ENCODE peak calls at places on chromosomes 13 and 19, in six cellular contexts. U is tibial nerve, G is HCT116, Y is epithelial cell of proximal tubule, W is nephron progenitor cell, B is cardiac muscle cell. O is an unnamed sample.

GRCh38 chr13:114096031-114096485 is 36.4 kb downstream of the RASA3 start:
- DNase-seq in B (no peak), U (no peak), Y (no peak), G (no peak), W (no peak), O (no peak)

GRCh38 chr13:112079696-112080095 is 12.7 kb downstream of the SOX1 start:
- DNase-seq in B (no peak), Y (no peak), U (no peak), G (no peak), W (no peak), O (no peak)

GRCh38 chr13:46962286-46962941 is 65.6 kb upstream of the HTR2A start:
- DNase-seq in U (no peak), W (no peak), G (no peak), Y (no peak), B (peak), O (no peak)

GRCh38 chr19:40489882-40490230 is 23.1 kb downstream of the SPTBN4 start:
- DNase-seq in W (no peak), Y (no peak), U (no peak), G (no peak), B (no peak), O (no peak)

GRCh38 chr19:1774999-1775772 is 21.9 kb downstream of the ONECUT3 start:
- DNase-seq in Y (no peak), W (no peak), U (no peak), G (no peak), B (no peak), O (peak)

GRCh38 chr19:43624933-43625332 is 5.5 kb upstream of the ZNF428 start:
- DNase-seq in B (peak), W (peak), Y (no peak), G (peak), U (peak), O (peak)

GRCh38 chr19:42323852-42324654 is 1.4 kb upstream of the MEGF8 start:
- DNase-seq in W (peak), U (no peak), G (no peak), Y (no peak), B (no peak), O (peak)

GRCh38 chr13:24668955-24669354 is 11.3 kb upstream of the ATP12A start:
- DNase-seq in G (no peak), U (no peak), W (no peak), B (no peak), Y (no peak), O (no peak)

GRCh38 chr19:3440082-3440481 is 40.2 kb downstream of the SMIM24 start:
- DNase-seq in B (no peak), Y (no peak), W (no peak), U (peak), G (no peak), O (peak)

GRCh38 chr19:27906081-27906480 is 1306.9 kb downstream of the UQCRFS1 start:
- DNase-seq in B (no peak), W (no peak), G (no peak), Y (no peak), U (no peak), O (no peak)

GRCh38 chr19:2837430-2837829 is 3.8 kb upstream of the ZNF555 start:
- DNase-seq in Y (no peak), G (no peak), W (no peak), B (no peak), U (no peak), O (no peak)

GRCh38 chr13:73618275-73618865 is 515.8 kb downstream of the KLF12 start:
- DNase-seq in U (no peak), B (no peak), W (peak), G (no peak), Y (peak), O (no peak)

GRCh38 chr19:46928951-46929350 is 68.2 kb downstream of the ARHGAP35 start:
- DNase-seq in B (no peak), U (no peak), G (no peak), Y (no peak), W (no peak), O (no peak)

GRCh38 chr13:108178105-108178504 is 37.2 kb downstream of the LIG4 start:
- DNase-seq in G (no peak), Y (no peak), W (no peak), B (no peak), U (no peak), O (no peak)

GRCh38 chr13:106416645-106417044 is 118.8 kb downstream of the EFNB2 start:
- DNase-seq in W (no peak), Y (no peak), G (no peak), B (no peak), U (no peak), O (no peak)

GRCh38 chr13:85406269-85406975 is 392.8 kb downstream of the SLITRK6 start:
- DNase-seq in Y (no peak), W (no peak), U (no peak), G (no peak), B (no peak), O (no peak)

GRCh38 chr13:50509167-50509566 is 334.3 kb downstream of the DLEU7 start:
- DNase-seq in U (no peak), G (no peak), Y (no peak), B (no peak), W (no peak), O (no peak)

GRCh38 chr19:34500656-34501120 is 19.1 kb downstream of the WTIP start:
- DNase-seq in G (no peak), U (no peak), B (no peak), Y (no peak), W (no peak), O (no peak)

GRCh38 chr13:23855360-23855759 is 33.8 kb downstream of the MIPEP start:
- DNase-seq in Y (no peak), G (no peak), U (no peak), W (no peak), B (no peak), O (no peak)

GRCh38 chr13:39038569-39038898 is 278 bp downstream of the NHLRC3 start:
- DNase-seq in B (no peak), Y (no peak), U (no peak), G (no peak), W (no peak), O (peak)

GRCh38 chr13:72565893-72566292 is 161.5 kb downstream of the MZT1 start:
- DNase-seq in Y (no peak), W (peak), G (peak), B (peak), U (no peak), O (no peak)

GRCh38 chr13:53781941-53782340 is 753.3 kb downstream of the OLFM4 start:
- DNase-seq in B (peak), G (no peak), W (peak), U (no peak), Y (no peak), O (no peak)

GRCh38 chr19:850979-851335 is 1.1 kb upstream of the ELANE start:
- DNase-seq in U (no peak), Y (no peak), W (no peak), B (no peak), G (no peak), O (no peak)

GRCh38 chr19:10473192-10473591 is 30.0 kb downstream of the KEAP1 start:
- DNase-seq in Y (no peak), U (no peak), B (no peak), G (no peak), W (no peak), O (no peak)

GRCh38 chr13:46778879-46779278 is 18.1 kb downstream of the ESD start:
- DNase-seq in B (no peak), G (no peak), Y (no peak), W (no peak), U (no peak), O (no peak)

GRCh38 chr13:113117335-113117872 is 5.2 kb upstream of the F10 start:
- DNase-seq in B (no peak), Y (no peak), U (no peak), W (peak), G (no peak), O (no peak)

GRCh38 chr13:33798023-33798422 is 19.9 kb upstream of the RFC3 start:
- DNase-seq in B (no peak), U (no peak), G (no peak), W (no peak), Y (no peak), O (no peak)

GRCh38 chr19:15292140-15292539 is 40.2 kb downstream of the BRD4 start:
- DNase-seq in G (no peak), W (no peak), U (no peak), Y (no peak), B (no peak), O (no peak)

GRCh38 chr19:13163609-13164364 is 13.6 kb downstream of the IER2 start:
- DNase-seq in W (peak), Y (no peak), G (no peak), U (peak), B (peak), O (peak)

GRCh38 chr19:13160557-13160956 is 10.3 kb downstream of the IER2 start:
- DNase-seq in W (no peak), Y (no peak), G (no peak), B (no peak), U (no peak), O (no peak)

GRCh38 chr19:13165091-13165997 is 15.1 kb downstream of the IER2 start:
- DNase-seq in Y (no peak), U (no peak), W (no peak), B (no peak), G (no peak), O (no peak)

GRCh38 chr19:13164370-13165090 is 14.3 kb downstream of the IER2 start:
- DNase-seq in G (no peak), W (peak), Y (no peak), B (peak), U (no peak), O (peak)

GRCh38 chr19:13162749-13163608 is 12.8 kb downstream of the IER2 start:
- DNase-seq in Y (no peak), G (peak), B (peak), W (peak), U (peak), O (peak)
- TF ChIP-seq CTCF in Y (no peak), G (no peak), B (no peak), W (no peak), U (no peak), O (no peak)

GRCh38 chr13:99421758-99422555 is 79.3 kb upstream of the TM9SF2 start:
- DNase-seq in G (no peak), Y (no peak), U (no peak), B (no peak), W (no peak), O (peak)

GRCh38 chr13:99422556-99423220 is 78.6 kb upstream of the TM9SF2 start:
- DNase-seq in Y (no peak), G (no peak), W (no peak), B (no peak), U (no peak), O (no peak)

GRCh38 chr13:99425485-99426341 is 75.6 kb upstream of the TM9SF2 start:
- DNase-seq in Y (no peak), B (peak), G (no peak), U (no peak), W (no peak), O (peak)

GRCh38 chr13:99429670-99430069 is 71.6 kb upstream of the TM9SF2 start:
- DNase-seq in U (no peak), G (no peak), Y (no peak), B (no peak), W (no peak), O (no peak)

DNA sequence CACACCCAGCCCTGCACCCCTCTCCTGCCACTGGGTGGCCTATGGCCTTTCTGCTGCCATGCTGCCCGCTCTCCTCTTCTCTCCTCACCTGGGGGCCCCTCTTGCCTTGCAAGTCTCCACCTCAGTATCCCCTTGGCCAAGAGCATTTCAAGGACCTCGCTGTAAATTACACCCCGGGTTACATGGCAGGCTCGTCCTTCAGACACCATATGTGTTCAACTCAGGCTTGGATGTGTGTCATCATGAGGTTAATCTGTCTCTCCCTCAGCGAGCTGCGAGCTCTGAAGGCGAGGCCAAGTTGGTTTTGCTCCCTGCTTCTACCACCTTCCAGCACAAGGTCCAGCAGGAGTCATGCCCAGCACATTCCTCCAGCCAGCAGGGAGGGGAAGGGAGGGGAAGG is 74.8 kb upstream of the TM9SF2 start:
- DNase-seq in W (no peak), U (no peak), B (no peak), Y (no peak), G (no peak), O (peak)
- TF ChIP-seq CTCF in W (no peak), U (no peak), B (no peak), Y (no peak), G (no peak), O (no peak)

GRCh38 chr13:52004508-52005183 is 6.6 kb downstream of the ATP7B start:
- DNase-seq in B (no peak), U (no peak), G (no peak), W (no peak), Y (no peak), O (no peak)
- TF ChIP-seq CTCF in B (no peak), U (no peak), G (no peak), W (no peak), Y (peak), O (no peak)

DNA sequence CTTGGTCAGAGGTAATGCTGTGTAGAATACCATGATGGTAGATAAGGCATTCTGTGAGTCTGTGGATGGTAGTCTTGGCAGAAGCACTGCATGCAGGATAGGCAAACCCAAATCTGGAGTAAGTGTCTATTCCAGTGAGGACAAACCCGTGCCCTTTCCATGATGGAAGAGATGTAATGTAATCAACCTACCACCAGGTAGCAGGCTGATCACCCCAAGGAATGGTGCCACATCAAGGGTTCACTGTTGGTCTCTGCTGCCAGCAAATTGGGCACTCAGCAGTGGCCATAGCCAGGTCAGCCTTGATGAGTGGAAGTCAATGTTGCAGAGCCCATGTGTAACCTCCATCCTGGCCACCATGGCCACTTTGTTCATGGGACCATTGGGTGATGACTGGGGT is 155.0 kb downstream of the RAP2A start:
- DNase-seq in B (no peak), G (no peak), W (no peak), U (no peak), Y (no peak), O (no peak)
- TF ChIP-seq CTCF in B (no peak), G (peak), W (no peak), U (no peak), Y (peak), O (no peak)